ENCODE peak calls at places on chromosomes 1 and 21, in seven cellular contexts. One of them, this sample, is unnamed. For H3K36me3, the result is how much of the 10 kb centered on the place peaks cover.

GRCh38 chr1:203316626-203317093 is 11.3 kb downstream of the BTG2 start:
- DNase-seq in Panc1: no peak
- DNase-seq in left lung: no peak
- DNase-seq in CD4-positive, alpha-beta memory T cell: no peak
- DNase-seq in left ventricle myocardium inferior: no peak
- DNase-seq in colonic mucosa: peak
- DNase-seq in lower lobe of right lung: no peak
- DNase-seq in this sample: no peak

GRCh38 chr1:79090985-79091384 is 84.5 kb upstream of the ADGRL4 start:
- DNase-seq in Panc1: no peak
- DNase-seq in colonic mucosa: no peak
- DNase-seq in left lung: no peak
- DNase-seq in CD4-positive, alpha-beta memory T cell: no peak
- DNase-seq in left ventricle myocardium inferior: no peak
- DNase-seq in lower lobe of right lung: no peak
- DNase-seq in this sample: no peak

GRCh38 chr1:8525291-8526275 is 207.7 kb downstream of the SLC45A1 start:
- DNase-seq in left lung: no peak
- DNase-seq in lower lobe of right lung: peak
- DNase-seq in left ventricle myocardium inferior: peak
- DNase-seq in colonic mucosa: peak
- DNase-seq in CD4-positive, alpha-beta memory T cell: peak
- DNase-seq in Panc1: peak
- DNase-seq in this sample: peak

GRCh38 chr1:60762176-60762575 is 320.2 kb upstream of the NFIA start:
- DNase-seq in left lung: no peak
- DNase-seq in left ventricle myocardium inferior: no peak
- DNase-seq in Panc1: no peak
- DNase-seq in lower lobe of right lung: no peak
- DNase-seq in CD4-positive, alpha-beta memory T cell: no peak
- DNase-seq in colonic mucosa: no peak
- DNase-seq in this sample: no peak

GRCh38 chr1:18997508-18997907 is 41.0 kb upstream of the IFFO2 start:
- DNase-seq in colonic mucosa: no peak
- DNase-seq in Panc1: no peak
- DNase-seq in left lung: no peak
- DNase-seq in lower lobe of right lung: no peak
- DNase-seq in left ventricle myocardium inferior: no peak
- DNase-seq in CD4-positive, alpha-beta memory T cell: no peak
- DNase-seq in this sample: no peak

GRCh38 chr1:165871311-165872067 is 44.1 kb downstream of the UCK2 start:
- DNase-seq in Panc1: no peak
- DNase-seq in left lung: no peak
- DNase-seq in left ventricle myocardium inferior: peak
- DNase-seq in lower lobe of right lung: peak
- DNase-seq in colonic mucosa: peak
- DNase-seq in CD4-positive, alpha-beta memory T cell: peak
- DNase-seq in this sample: peak

GRCh38 chr1:163538682-163539081 is 216.9 kb downstream of the NUF2 start:
- DNase-seq in CD4-positive, alpha-beta memory T cell: no peak
- DNase-seq in Panc1: no peak
- DNase-seq in colonic mucosa: no peak
- DNase-seq in left ventricle myocardium inferior: no peak
- DNase-seq in left lung: no peak
- DNase-seq in lower lobe of right lung: no peak
- DNase-seq in this sample: no peak

GRCh38 chr1:235883261-235883927 is 16.7 kb upstream of the LYST start:
- DNase-seq in left lung: peak
- DNase-seq in lower lobe of right lung: peak
- DNase-seq in Panc1: peak
- DNase-seq in colonic mucosa: peak
- DNase-seq in left ventricle myocardium inferior: peak
- DNase-seq in CD4-positive, alpha-beta memory T cell: no peak
- DNase-seq in this sample: peak

GRCh38 chr1:70767377-70767776 is 280.2 kb downstream of the PTGER3 start:
- DNase-seq in left lung: no peak
- DNase-seq in CD4-positive, alpha-beta memory T cell: no peak
- DNase-seq in left ventricle myocardium inferior: no peak
- DNase-seq in colonic mucosa: no peak
- DNase-seq in lower lobe of right lung: no peak
- DNase-seq in Panc1: no peak
- DNase-seq in this sample: no peak

GRCh38 chr1:70762386-70762785 is 285.2 kb downstream of the PTGER3 start:
- DNase-seq in Panc1: no peak
- DNase-seq in left lung: no peak
- DNase-seq in colonic mucosa: no peak
- DNase-seq in CD4-positive, alpha-beta memory T cell: no peak
- DNase-seq in lower lobe of right lung: no peak
- DNase-seq in left ventricle myocardium inferior: no peak
- DNase-seq in this sample: no peak

GRCh38 chr1:70764747-70765146 is 282.9 kb downstream of the PTGER3 start:
- DNase-seq in left ventricle myocardium inferior: no peak
- DNase-seq in colonic mucosa: no peak
- DNase-seq in left lung: no peak
- DNase-seq in lower lobe of right lung: no peak
- DNase-seq in Panc1: no peak
- DNase-seq in CD4-positive, alpha-beta memory T cell: no peak
- DNase-seq in this sample: no peak

DNA sequence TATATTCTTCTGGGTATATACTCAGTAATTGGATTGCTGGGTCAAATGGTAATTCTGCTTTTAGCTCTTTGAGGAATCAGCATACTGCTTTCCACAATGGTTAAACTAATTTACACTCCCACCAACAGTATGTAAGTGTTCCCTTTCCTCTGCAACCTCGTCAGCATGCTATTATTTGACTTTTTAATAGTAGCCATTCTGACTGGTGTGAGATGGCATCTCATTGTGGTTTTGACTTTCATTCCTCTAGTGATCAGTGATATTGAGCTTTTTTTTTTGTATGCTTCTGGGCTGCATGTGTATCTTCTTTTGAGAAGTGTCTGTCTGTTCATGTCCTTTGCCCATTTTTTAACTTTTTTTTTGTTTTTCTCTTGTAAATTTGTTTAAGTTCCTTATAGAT is 279.4 kb downstream of the PTGER3 start:
- DNase-seq in lower lobe of right lung: no peak
- DNase-seq in colonic mucosa: no peak
- DNase-seq in left ventricle myocardium inferior: no peak
- DNase-seq in CD4-positive, alpha-beta memory T cell: no peak
- DNase-seq in left lung: no peak
- DNase-seq in Panc1: no peak
- DNase-seq in this sample: no peak
- H3K36me3 ChIP-seq in lower lobe of right lung: under half
- H3K36me3 ChIP-seq in colonic mucosa: under half
- H3K36me3 ChIP-seq in left ventricle myocardium inferior: under half
- H3K36me3 ChIP-seq in CD4-positive, alpha-beta memory T cell: under half
- H3K36me3 ChIP-seq in left lung: under half
- H3K36me3 ChIP-seq in Panc1: under half
- H3K36me3 ChIP-seq in this sample: under half

DNA sequence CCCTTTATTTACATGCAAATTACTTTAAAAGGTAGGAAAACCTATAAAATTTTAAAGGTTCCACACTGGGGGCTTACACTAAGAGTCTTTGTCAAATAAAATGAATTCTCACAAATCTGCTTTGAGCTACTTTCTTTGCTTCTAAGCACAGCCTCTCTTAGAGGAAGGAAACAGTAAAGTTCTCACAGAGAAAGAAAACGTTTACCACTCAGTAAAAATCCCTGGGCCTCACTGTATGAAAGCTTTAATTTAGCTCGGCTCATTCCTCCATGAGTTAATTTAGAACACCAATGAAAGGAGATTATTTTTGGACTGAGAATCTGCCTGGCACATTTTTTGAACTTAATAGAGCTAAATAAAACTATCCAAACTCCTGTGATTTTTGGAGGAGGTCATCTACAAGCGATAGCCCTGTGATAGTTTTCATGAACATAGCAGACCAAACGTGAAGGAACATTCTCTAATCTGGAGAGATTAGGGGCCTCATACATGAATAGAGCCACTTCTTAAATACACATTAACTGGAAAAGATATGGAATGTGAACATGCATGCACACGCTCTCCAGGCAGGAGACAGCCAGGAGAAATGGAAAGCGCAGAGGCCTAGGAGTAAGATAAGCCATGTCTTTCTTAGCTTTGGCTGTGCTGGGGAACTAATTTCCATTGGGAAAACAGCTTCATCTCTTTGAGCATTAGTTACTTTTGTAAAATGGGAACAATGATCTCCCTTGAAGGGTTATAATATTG is 32.8 kb downstream of the PRRX1 start:
- DNase-seq in left lung: no peak
- DNase-seq in lower lobe of right lung: no peak
- DNase-seq in left ventricle myocardium inferior: no peak
- DNase-seq in CD4-positive, alpha-beta memory T cell: no peak
- DNase-seq in Panc1: no peak
- DNase-seq in colonic mucosa: no peak
- DNase-seq in this sample: no peak
- H3K27ac ChIP-seq in left lung: no peak
- H3K27ac ChIP-seq in lower lobe of right lung: no peak
- H3K27ac ChIP-seq in left ventricle myocardium inferior: peak
- H3K27ac ChIP-seq in CD4-positive, alpha-beta memory T cell: no peak
- H3K27ac ChIP-seq in Panc1: no peak
- H3K27ac ChIP-seq in colonic mucosa: no peak
- H3K27ac ChIP-seq in this sample: peak

GRCh38 chr21:28639742-28640141 is 352.9 kb downstream of the LTN1 start:
- DNase-seq in CD4-positive, alpha-beta memory T cell: no peak
- DNase-seq in lower lobe of right lung: no peak
- DNase-seq in left ventricle myocardium inferior: no peak
- DNase-seq in left lung: no peak
- DNase-seq in Panc1: no peak
- DNase-seq in colonic mucosa: no peak
- DNase-seq in this sample: no peak

GRCh38 chr21:28641731-28642130 is 350.9 kb downstream of the LTN1 start:
- DNase-seq in left ventricle myocardium inferior: no peak
- DNase-seq in colonic mucosa: no peak
- DNase-seq in CD4-positive, alpha-beta memory T cell: no peak
- DNase-seq in Panc1: no peak
- DNase-seq in lower lobe of right lung: no peak
- DNase-seq in left lung: no peak
- DNase-seq in this sample: no peak

GRCh38 chr21:28644762-28645161 is 347.9 kb downstream of the LTN1 start:
- DNase-seq in colonic mucosa: no peak
- DNase-seq in left lung: no peak
- DNase-seq in CD4-positive, alpha-beta memory T cell: no peak
- DNase-seq in lower lobe of right lung: no peak
- DNase-seq in left ventricle myocardium inferior: no peak
- DNase-seq in Panc1: no peak
- DNase-seq in this sample: no peak

GRCh38 chr21:28640326-28640725 is 352.4 kb downstream of the LTN1 start:
- DNase-seq in left ventricle myocardium inferior: no peak
- DNase-seq in CD4-positive, alpha-beta memory T cell: no peak
- DNase-seq in lower lobe of right lung: no peak
- DNase-seq in left lung: no peak
- DNase-seq in Panc1: no peak
- DNase-seq in colonic mucosa: no peak
- DNase-seq in this sample: no peak

GRCh38 chr21:28642891-28643290 is 349.8 kb downstream of the LTN1 start:
- DNase-seq in Panc1: no peak
- DNase-seq in lower lobe of right lung: no peak
- DNase-seq in colonic mucosa: no peak
- DNase-seq in left lung: no peak
- DNase-seq in left ventricle myocardium inferior: no peak
- DNase-seq in CD4-positive, alpha-beta memory T cell: no peak
- DNase-seq in this sample: no peak
- H3K4me3 ChIP-seq in Panc1: no peak
- H3K4me3 ChIP-seq in lower lobe of right lung: no peak
- H3K4me3 ChIP-seq in colonic mucosa: no peak
- H3K4me3 ChIP-seq in left lung: no peak
- H3K4me3 ChIP-seq in left ventricle myocardium inferior: no peak
- H3K4me3 ChIP-seq in CD4-positive, alpha-beta memory T cell: no peak
- H3K4me3 ChIP-seq in this sample: no peak

GRCh38 chr1:6197746-6198427 is 1.5 kb downstream of the RPL22 start:
- DNase-seq in CD4-positive, alpha-beta memory T cell: no peak
- DNase-seq in colonic mucosa: no peak
- DNase-seq in left lung: no peak
- DNase-seq in Panc1: no peak
- DNase-seq in left ventricle myocardium inferior: no peak
- DNase-seq in lower lobe of right lung: no peak
- DNase-seq in this sample: no peak
- H3K36me3 ChIP-seq in CD4-positive, alpha-beta memory T cell: under half
- H3K36me3 ChIP-seq in colonic mucosa: under half
- H3K36me3 ChIP-seq in left lung: under half
- H3K36me3 ChIP-seq in Panc1: under half
- H3K36me3 ChIP-seq in left ventricle myocardium inferior: under half
- H3K36me3 ChIP-seq in lower lobe of right lung: under half
- H3K36me3 ChIP-seq in this sample: under half

DNA sequence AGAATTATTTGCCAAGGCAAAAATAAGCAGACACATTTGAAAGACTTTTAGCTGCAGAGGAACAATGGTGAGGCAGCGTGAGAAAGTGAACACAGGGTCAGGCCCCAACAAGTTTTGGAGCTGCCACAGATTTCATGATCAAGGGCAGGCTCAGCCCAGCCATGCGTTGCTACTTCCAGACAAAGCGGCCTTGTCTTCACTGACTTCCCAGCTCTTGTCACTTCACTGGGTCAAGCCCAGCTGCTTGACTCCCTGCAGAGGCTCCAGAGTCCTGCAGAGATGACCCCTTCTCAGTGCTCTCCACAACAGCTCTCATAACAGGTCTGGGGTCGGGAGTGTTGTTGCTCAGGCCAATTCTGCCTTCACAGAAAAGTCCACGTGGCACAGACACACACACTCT is 35.8 kb downstream of the HHAT start:
- DNase-seq in CD4-positive, alpha-beta memory T cell: no peak
- DNase-seq in left ventricle myocardium inferior: peak
- DNase-seq in Panc1: no peak
- DNase-seq in lower lobe of right lung: no peak
- DNase-seq in colonic mucosa: no peak
- DNase-seq in left lung: no peak
- DNase-seq in this sample: no peak
- H3K27ac ChIP-seq in CD4-positive, alpha-beta memory T cell: no peak
- H3K27ac ChIP-seq in left ventricle myocardium inferior: peak
- H3K27ac ChIP-seq in Panc1: no peak
- H3K27ac ChIP-seq in lower lobe of right lung: no peak
- H3K27ac ChIP-seq in colonic mucosa: no peak
- H3K27ac ChIP-seq in left lung: no peak
- H3K27ac ChIP-seq in this sample: no peak

DNA sequence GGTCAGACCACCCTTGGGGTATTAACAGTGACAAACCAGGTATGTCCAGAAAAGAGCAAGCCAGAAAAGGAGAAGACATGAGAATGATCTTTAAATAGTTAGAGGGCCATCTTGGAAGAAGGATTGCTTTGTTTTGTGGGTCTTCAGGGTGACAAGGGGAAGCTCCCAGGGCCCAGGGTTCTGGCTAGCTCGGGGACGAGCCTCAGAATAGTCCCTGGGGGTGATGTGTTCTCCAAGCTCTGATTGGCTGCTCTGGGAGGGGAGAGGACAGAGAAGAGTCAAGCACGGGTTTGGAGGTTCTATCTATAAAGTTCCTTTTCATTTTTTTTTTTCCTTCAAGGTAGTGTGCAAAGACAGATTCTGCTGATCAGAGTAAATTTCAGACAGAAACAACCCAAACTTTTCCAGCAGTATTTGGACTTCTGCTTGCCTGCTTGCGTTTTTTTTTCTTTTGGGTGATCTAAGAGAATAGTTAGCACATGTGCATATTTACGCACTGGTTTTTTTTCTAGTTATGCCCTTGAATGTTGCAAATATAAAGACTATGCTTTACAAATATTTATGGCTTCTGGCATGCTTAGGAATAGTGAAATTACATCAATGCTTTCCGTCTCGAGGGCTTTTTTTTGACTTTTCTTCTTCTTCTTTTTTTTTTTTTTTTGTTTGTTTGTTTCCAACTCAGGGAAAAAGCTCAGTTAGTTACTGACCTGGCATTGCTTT is 59.7 kb downstream of the ROR1 start:
- DNase-seq in lower lobe of right lung: no peak
- DNase-seq in left ventricle myocardium inferior: no peak
- DNase-seq in Panc1: no peak
- DNase-seq in colonic mucosa: no peak
- DNase-seq in left lung: no peak
- DNase-seq in CD4-positive, alpha-beta memory T cell: no peak
- DNase-seq in this sample: no peak
- H3K4me3 ChIP-seq in lower lobe of right lung: no peak
- H3K4me3 ChIP-seq in left ventricle myocardium inferior: no peak
- H3K4me3 ChIP-seq in Panc1: no peak
- H3K4me3 ChIP-seq in colonic mucosa: no peak
- H3K4me3 ChIP-seq in left lung: no peak
- H3K4me3 ChIP-seq in CD4-positive, alpha-beta memory T cell: no peak
- H3K4me3 ChIP-seq in this sample: no peak